ENCODE peak calls at places on chromosome 22, in seven cellular contexts. N is brain microvascular endothelial cell, L is heart left ventricle, M is T-helper 2 cell, J is HuH-7.5, S is A549, I is mammary epithelial cell. K is an unnamed sample.

GRCh38 chr22:24086310-24086709 is 75.2 kb downstream of the CABIN1 start:
- DNase-seq in N (no peak), L (no peak), M (no peak), J (no peak), S (no peak), I (no peak), K (no peak)

GRCh38 chr22:27879923-27880322 is 39.1 kb downstream of the PITPNB start:
- DNase-seq in N (peak), L (no peak), M (no peak), J (no peak), S (peak), I (peak), K (peak)

GRCh38 chr22:23774114-23774921 is 1.7 kb downstream of the MMP11 start:
- DNase-seq in N (no peak), L (no peak), M (no peak), J (peak), S (no peak), I (no peak), K (no peak)

GRCh38 chr22:39954584-39955055 is 5.6 kb upstream of the TMA7B start:
- DNase-seq in N (peak), L (no peak), M (no peak), J (no peak), S (no peak), I (peak), K (peak)

GRCh38 chr22:28759861-28760560 is 12.5 kb upstream of the CCDC117 start:
- DNase-seq in N (no peak), L (no peak), M (no peak), J (no peak), S (no peak), I (peak), K (no peak)

GRCh38 chr22:35155403-35156025 is 89.6 kb downstream of the ISX start:
- DNase-seq in N (no peak), L (no peak), M (no peak), J (no peak), S (no peak), I (no peak), K (no peak)

GRCh38 chr22:27692243-27692642 is 109.3 kb downstream of the MN1 start:
- DNase-seq in N (no peak), L (no peak), M (no peak), J (no peak), S (no peak), I (no peak), K (no peak)

GRCh38 chr22:48499456-48500425 is 1327.9 kb downstream of the BRD1 start:
- DNase-seq in N (no peak), L (no peak), M (no peak), J (no peak), S (no peak), I (no peak), K (no peak)

GRCh38 chr22:38733329-38734202 is 22.2 kb downstream of the SUN2 start:
- DNase-seq in N (no peak), L (no peak), M (no peak), J (peak), S (peak), I (no peak), K (no peak)

GRCh38 chr22:21761086-21761485 is 25.5 kb upstream of the YPEL1 start:
- DNase-seq in N (no peak), L (no peak), M (no peak), J (no peak), S (no peak), I (no peak), K (no peak)

GRCh38 chr22:29635734-29636357 is 32.4 kb downstream of the NF2 start:
- DNase-seq in N (no peak), L (no peak), M (no peak), J (peak), S (peak), I (peak), K (peak)

GRCh38 chr22:32754413-32755041 is 47.0 kb upstream of the TIMP3 start:
- DNase-seq in N (peak), L (peak), M (no peak), J (peak), S (no peak), I (peak), K (no peak)

GRCh38 chr22:44085743-44086741 is 61.9 kb downstream of the PARVB start:
- DNase-seq in N (peak), L (peak), M (no peak), J (peak), S (peak), I (peak), K (peak)

GRCh38 chr22:46851311-46851710 is 88.9 kb downstream of the TBC1D22A start:
- DNase-seq in N (no peak), L (no peak), M (no peak), J (no peak), S (no peak), I (no peak), K (no peak)

GRCh38 chr22:31081963-31082605 is 966 bp downstream of the SMTN start:
- DNase-seq in N (peak), L (no peak), M (no peak), J (peak), S (no peak), I (peak), K (no peak)

GRCh38 chr22:32444068-32444467 is 20.2 kb downstream of the BPIFC start:
- DNase-seq in N (no peak), L (no peak), M (no peak), J (peak), S (peak), I (peak), K (no peak)

GRCh38 chr22:23518381-23519187 is 61.5 kb downstream of the IGLL1 start:
- DNase-seq in N (no peak), L (no peak), M (no peak), J (no peak), S (no peak), I (no peak), K (no peak)

GRCh38 chr22:30045901-30046715 is 34.2 kb upstream of the HORMAD2 start:
- DNase-seq in N (no peak), L (no peak), M (no peak), J (no peak), S (no peak), I (no peak), K (no peak)

GRCh38 chr22:39913886-39914285 is 13.0 kb downstream of the GRAP2 start:
- DNase-seq in N (no peak), L (no peak), M (no peak), J (no peak), S (no peak), I (no peak), K (no peak)

GRCh38 chr22:37752189-37753061 is 55.3 kb upstream of the GCAT start:
- DNase-seq in N (peak), L (peak), M (no peak), J (peak), S (peak), I (peak), K (peak)

GRCh38 chr22:23243006-23243573 is 62.8 kb downstream of the BCR start:
- DNase-seq in N (no peak), L (no peak), M (peak), J (no peak), S (no peak), I (no peak), K (no peak)

GRCh38 chr22:41193829-41194228 is 11.3 kb upstream of the L3MBTL2 start:
- DNase-seq in N (no peak), L (no peak), M (no peak), J (no peak), S (no peak), I (no peak), K (no peak)

GRCh38 chr22:40411506-40411861 is 41.1 kb downstream of the SGSM3 start:
- DNase-seq in N (no peak), L (no peak), M (no peak), J (no peak), S (no peak), I (no peak), K (no peak)

GRCh38 chr22:46748948-46749681 is 11.1 kb upstream of the CERK start:
- DNase-seq in N (no peak), L (peak), M (peak), J (no peak), S (no peak), I (no peak), K (no peak)

GRCh38 chr22:37053310-37054077 is 2.0 kb downstream of the KCTD17 start:
- DNase-seq in N (no peak), L (peak), M (no peak), J (no peak), S (no peak), I (no peak), K (no peak)

GRCh38 chr22:39705386-39705785 is 134.8 kb downstream of the CACNA1I start:
- DNase-seq in N (no peak), L (no peak), M (no peak), J (no peak), S (no peak), I (no peak), K (no peak)

GRCh38 chr22:19039796-19040580 is 82.2 kb downstream of the DGCR2 start:
- DNase-seq in N (no peak), L (no peak), M (no peak), J (no peak), S (no peak), I (no peak), K (no peak)

GRCh38 chr22:20881231-20881630 is 22.4 kb downstream of the SNAP29 start:
- DNase-seq in N (no peak), L (no peak), M (no peak), J (no peak), S (no peak), I (peak), K (no peak)